ENCODE peak calls at places on chromosomes 3 and 15, in six cellular contexts. K is non-pigmented ciliary epithelial cell, L is BE2C, F is KG1, S is HTR-8/SVneo, V is transverse colon. G is an unnamed sample.

GRCh38 chr3:129068291-129068886 is 7.8 kb downstream of the GP9 start:
- DNase-seq in K (no peak), L (peak), F (no peak), S (no peak), V (no peak), G (no peak)

GRCh38 chr3:14602006-14602803 is 49.4 kb upstream of the CCDC174 start:
- DNase-seq in K (no peak), L (no peak), F (no peak), S (no peak), V (no peak), G (peak)

GRCh38 chr15:45653702-45654424 is 19.0 kb downstream of the SQOR start:
- DNase-seq in K (no peak), L (no peak), F (no peak), S (no peak), V (no peak), G (no peak)

GRCh38 chr3:9951962-9952805 is at the start of gene PRRT3:
- DNase-seq in K (no peak), L (peak), F (no peak), S (peak), V (peak), G (peak)

GRCh38 chr3:17355591-17355990 is 386.8 kb downstream of the TBC1D5 start:
- DNase-seq in K (peak), L (no peak), F (no peak), S (no peak), V (no peak), G (no peak)

GRCh38 chr15:96428742-96429141 is 98.2 kb downstream of the NR2F2 start:
- DNase-seq in K (peak), L (no peak), F (no peak), S (peak), V (no peak), G (no peak)

GRCh38 chr15:38242055-38242454 is 10.6 kb upstream of the SPRED1 start:
- DNase-seq in K (no peak), L (no peak), F (no peak), S (no peak), V (no peak), G (no peak)

GRCh38 chr3:190319660-190320059 is 2.6 kb downstream of the CLDN1 start:
- DNase-seq in K (no peak), L (no peak), F (no peak), S (no peak), V (no peak), G (no peak)

GRCh38 chr3:79052054-79052681 is 715.6 kb downstream of the ROBO1 start:
- DNase-seq in K (no peak), L (peak), F (no peak), S (no peak), V (no peak), G (peak)

GRCh38 chr3:97823503-97824004 is 1.7 kb downstream of the CRYBG3 start:
- DNase-seq in K (no peak), L (no peak), F (no peak), S (no peak), V (no peak), G (no peak)

GRCh38 chr3:38127611-38128302 is 9.2 kb downstream of the ACAA1 start:
- DNase-seq in K (no peak), L (no peak), F (no peak), S (no peak), V (peak), G (no peak)

GRCh38 chr3:16182612-16183011 is 8.1 kb downstream of the GALNT15 start:
- DNase-seq in K (no peak), L (no peak), F (no peak), S (no peak), V (no peak), G (no peak)

GRCh38 chr3:105938101-105938500 is 69.3 kb upstream of the CBLB start:
- DNase-seq in K (no peak), L (peak), F (no peak), S (no peak), V (no peak), G (no peak)

GRCh38 chr3:134212898-134213665 is 37.6 kb downstream of the RYK start:
- DNase-seq in K (peak), L (peak), F (peak), S (peak), V (peak), G (peak)

GRCh38 chr15:60840306-60840702 is 361.4 kb upstream of the ICE2 start:
- DNase-seq in K (no peak), L (peak), F (no peak), S (no peak), V (no peak), G (no peak)

GRCh38 chr15:80526556-80527340 is 122.6 kb downstream of the ARNT2 start:
- DNase-seq in K (no peak), L (no peak), F (no peak), S (no peak), V (no peak), G (no peak)

GRCh38 chr15:42558739-42559138 is 10.1 kb downstream of the HAUS2 start:
- DNase-seq in K (no peak), L (no peak), F (no peak), S (no peak), V (no peak), G (no peak)

GRCh38 chr15:40464595-40465185 is 6.1 kb upstream of the CHST14 start:
- DNase-seq in K (no peak), L (no peak), F (no peak), S (no peak), V (no peak), G (no peak)